ENCODE peak calls at places on chromosomes 13 and 19, in four cellular contexts. One of them, this sample, is unnamed.

GRCh38 chr19:38190061-38190460 is 34.0 kb downstream of the DPF1 start:
- DNase-seq in CD4-positive, alpha-beta memory T cell: no peak
- DNase-seq in MV-4-11: no peak
- DNase-seq in substantia nigra: no peak
- DNase-seq in this sample: no peak

GRCh38 chr19:16066611-16067104 is 9.6 kb upstream of the TPM4 start:
- DNase-seq in CD4-positive, alpha-beta memory T cell: peak; percentile 55
- DNase-seq in MV-4-11: peak; percentile 78
- DNase-seq in substantia nigra: no peak
- DNase-seq in this sample: peak; percentile 46

GRCh38 chr19:58570770-58571574 is 2.2 kb downstream of the MZF1 start:
- DNase-seq in CD4-positive, alpha-beta memory T cell: no peak
- DNase-seq in MV-4-11: no peak
- DNase-seq in substantia nigra: no peak
- DNase-seq in this sample: no peak

GRCh38 chr13:89822467-89822866 is 1525.0 kb upstream of the MIR17HG start:
- DNase-seq in CD4-positive, alpha-beta memory T cell: no peak
- DNase-seq in MV-4-11: no peak
- DNase-seq in substantia nigra: no peak
- DNase-seq in this sample: no peak

GRCh38 chr19:53977991-53978731 is 13.3 kb upstream of the CACNG6 start:
- DNase-seq in CD4-positive, alpha-beta memory T cell: no peak
- DNase-seq in MV-4-11: no peak
- DNase-seq in substantia nigra: peak; percentile 65
- DNase-seq in this sample: peak; percentile 26

GRCh38 chr19:5057860-5058259 is 88.9 kb downstream of the KDM4B start:
- DNase-seq in CD4-positive, alpha-beta memory T cell: no peak
- DNase-seq in MV-4-11: no peak
- DNase-seq in substantia nigra: no peak
- DNase-seq in this sample: no peak

GRCh38 chr19:36152886-36153525 is 759 bp upstream of the COX7A1 start:
- DNase-seq in CD4-positive, alpha-beta memory T cell: no peak
- DNase-seq in MV-4-11: no peak
- DNase-seq in substantia nigra: no peak
- DNase-seq in this sample: no peak

GRCh38 chr13:75316427-75316826 is 165.5 kb downstream of the TBC1D4 start:
- DNase-seq in CD4-positive, alpha-beta memory T cell: no peak
- DNase-seq in MV-4-11: no peak
- DNase-seq in substantia nigra: no peak
- DNase-seq in this sample: no peak

GRCh38 chr19:16830679-16831078 is 1.5 kb downstream of the SIN3B start:
- DNase-seq in CD4-positive, alpha-beta memory T cell: no peak
- DNase-seq in MV-4-11: no peak
- DNase-seq in substantia nigra: no peak
- DNase-seq in this sample: no peak

GRCh38 chr19:33029746-33030303 is 34.9 kb downstream of the RHPN2 start:
- DNase-seq in CD4-positive, alpha-beta memory T cell: no peak
- DNase-seq in MV-4-11: no peak
- DNase-seq in substantia nigra: no peak
- DNase-seq in this sample: no peak

GRCh38 chr19:48757741-48758144 is 2.4 kb downstream of the FGF21 start:
- DNase-seq in CD4-positive, alpha-beta memory T cell: no peak
- DNase-seq in MV-4-11: no peak
- DNase-seq in substantia nigra: no peak
- DNase-seq in this sample: no peak

GRCh38 chr13:28489536-28489935 is 5.4 kb downstream of the FLT1 start:
- DNase-seq in CD4-positive, alpha-beta memory T cell: no peak
- DNase-seq in MV-4-11: peak; percentile 72
- DNase-seq in substantia nigra: no peak
- DNase-seq in this sample: no peak

GRCh38 chr19:7923295-7924191 is 2.4 kb downstream of the CTXN1 start:
- DNase-seq in CD4-positive, alpha-beta memory T cell: no peak
- DNase-seq in MV-4-11: peak; percentile 27
- DNase-seq in substantia nigra: no peak
- DNase-seq in this sample: no peak

GRCh38 chr13:74920361-74920760 is 561.6 kb downstream of the TBC1D4 start:
- DNase-seq in CD4-positive, alpha-beta memory T cell: no peak
- DNase-seq in MV-4-11: no peak
- DNase-seq in substantia nigra: no peak
- DNase-seq in this sample: no peak

GRCh38 chr19:2524840-2525723 is 49.2 kb downstream of the GADD45B start:
- DNase-seq in CD4-positive, alpha-beta memory T cell: no peak
- DNase-seq in MV-4-11: peak; percentile 98
- DNase-seq in substantia nigra: no peak
- DNase-seq in this sample: no peak

GRCh38 chr13:79989251-79989661 is 351.7 kb downstream of the SPRY2 start:
- DNase-seq in CD4-positive, alpha-beta memory T cell: no peak
- DNase-seq in MV-4-11: no peak
- DNase-seq in substantia nigra: no peak
- DNase-seq in this sample: no peak

GRCh38 chr19:30752201-30752600 is 380.0 kb downstream of the ZNF536 start:
- DNase-seq in CD4-positive, alpha-beta memory T cell: no peak
- DNase-seq in MV-4-11: no peak
- DNase-seq in substantia nigra: no peak
- DNase-seq in this sample: no peak

GRCh38 chr13:82800391-82800790 is 1081.9 kb downstream of the SLITRK1 start:
- DNase-seq in CD4-positive, alpha-beta memory T cell: no peak
- DNase-seq in MV-4-11: no peak
- DNase-seq in substantia nigra: no peak
- DNase-seq in this sample: no peak

GRCh38 chr13:113453962-113454361 is 674 bp upstream of the ADPRHL1 start:
- DNase-seq in CD4-positive, alpha-beta memory T cell: no peak
- DNase-seq in MV-4-11: no peak
- DNase-seq in substantia nigra: no peak
- DNase-seq in this sample: no peak

GRCh38 chr19:5115771-5116202 is 146.9 kb downstream of the KDM4B start:
- DNase-seq in CD4-positive, alpha-beta memory T cell: no peak
- DNase-seq in MV-4-11: peak; percentile 46
- DNase-seq in substantia nigra: no peak
- DNase-seq in this sample: no peak

GRCh38 chr13:84126671-84127171 is 244.4 kb upstream of the SLITRK1 start:
- DNase-seq in CD4-positive, alpha-beta memory T cell: no peak
- DNase-seq in MV-4-11: peak; percentile 72
- DNase-seq in substantia nigra: no peak
- DNase-seq in this sample: peak; percentile 71

GRCh38 chr13:72062566-72062965 is 195.6 kb upstream of the DACH1 start:
- DNase-seq in CD4-positive, alpha-beta memory T cell: no peak
- DNase-seq in MV-4-11: no peak
- DNase-seq in substantia nigra: no peak
- DNase-seq in this sample: no peak

GRCh38 chr19:14505488-14506239 is 9.7 kb upstream of the GIPC1 start:
- DNase-seq in CD4-positive, alpha-beta memory T cell: peak; percentile 68
- DNase-seq in MV-4-11: peak; percentile 25
- DNase-seq in substantia nigra: no peak
- DNase-seq in this sample: peak; percentile 72

GRCh38 chr19:17049711-17050280 is 23.2 kb upstream of the CPAMD8 start:
- DNase-seq in CD4-positive, alpha-beta memory T cell: no peak
- DNase-seq in MV-4-11: no peak
- DNase-seq in substantia nigra: no peak
- DNase-seq in this sample: no peak

GRCh38 chr13:37501187-37501586 is 97.4 kb downstream of the POSTN start:
- DNase-seq in CD4-positive, alpha-beta memory T cell: no peak
- DNase-seq in MV-4-11: no peak
- DNase-seq in substantia nigra: no peak
- DNase-seq in this sample: no peak

GRCh38 chr13:110455444-110455843 is 106.1 kb downstream of the RAB20 start:
- DNase-seq in CD4-positive, alpha-beta memory T cell: no peak
- DNase-seq in MV-4-11: no peak
- DNase-seq in substantia nigra: no peak
- DNase-seq in this sample: no peak

GRCh38 chr13:101654916-101655315 is 202.4 kb downstream of the ITGBL1 start:
- DNase-seq in CD4-positive, alpha-beta memory T cell: no peak
- DNase-seq in MV-4-11: no peak
- DNase-seq in substantia nigra: no peak
- DNase-seq in this sample: no peak

GRCh38 chr13:112968910-112969691 is at the start of gene MCF2L:
- DNase-seq in CD4-positive, alpha-beta memory T cell: peak; percentile 77
- DNase-seq in MV-4-11: peak; percentile 37
- DNase-seq in substantia nigra: no peak
- DNase-seq in this sample: peak; percentile 69

GRCh38 chr13:37597477-37597876 is 1.1 kb downstream of the POSTN start:
- DNase-seq in CD4-positive, alpha-beta memory T cell: no peak
- DNase-seq in MV-4-11: no peak
- DNase-seq in substantia nigra: no peak
- DNase-seq in this sample: no peak

GRCh38 chr19:24140099-24140498 is 53.1 kb downstream of the ZNF254 start:
- DNase-seq in CD4-positive, alpha-beta memory T cell: no peak
- DNase-seq in MV-4-11: peak; percentile 55
- DNase-seq in substantia nigra: no peak
- DNase-seq in this sample: no peak

GRCh38 chr19:45764947-45765346 is 4.1 kb downstream of the SIX5 start:
- DNase-seq in CD4-positive, alpha-beta memory T cell: no peak
- DNase-seq in MV-4-11: no peak
- DNase-seq in substantia nigra: no peak
- DNase-seq in this sample: no peak

GRCh38 chr13:101942038-101942437 is 459.8 kb downstream of the FGF14 start:
- DNase-seq in CD4-positive, alpha-beta memory T cell: no peak
- DNase-seq in MV-4-11: no peak
- DNase-seq in substantia nigra: no peak
- DNase-seq in this sample: no peak

GRCh38 chr13:49240017-49240416 is 7.7 kb upstream of the CDADC1 start:
- DNase-seq in CD4-positive, alpha-beta memory T cell: peak; percentile 40
- DNase-seq in MV-4-11: peak; percentile 13
- DNase-seq in substantia nigra: no peak
- DNase-seq in this sample: peak; percentile 28

GRCh38 chr19:18308051-18308947 is 14.6 kb downstream of the LSM4 start:
- DNase-seq in CD4-positive, alpha-beta memory T cell: no peak
- DNase-seq in MV-4-11: no peak
- DNase-seq in substantia nigra: no peak
- DNase-seq in this sample: no peak

GRCh38 chr13:32309812-32310706 is 5.1 kb downstream of the ZAR1L start:
- DNase-seq in CD4-positive, alpha-beta memory T cell: peak; percentile 49
- DNase-seq in MV-4-11: peak; percentile 69
- DNase-seq in substantia nigra: no peak
- DNase-seq in this sample: peak; percentile 58

GRCh38 chr19:2495651-2496316 is 19.9 kb downstream of the GADD45B start:
- DNase-seq in CD4-positive, alpha-beta memory T cell: no peak
- DNase-seq in MV-4-11: no peak
- DNase-seq in substantia nigra: no peak
- DNase-seq in this sample: no peak

GRCh38 chr13:78816154-78816553 is 157.2 kb upstream of the OBI1 start:
- DNase-seq in CD4-positive, alpha-beta memory T cell: no peak
- DNase-seq in MV-4-11: no peak
- DNase-seq in substantia nigra: no peak
- DNase-seq in this sample: no peak

GRCh38 chr19:6412111-6412999 is 12.3 kb downstream of the KHSRP start:
- DNase-seq in CD4-positive, alpha-beta memory T cell: peak; percentile 49
- DNase-seq in MV-4-11: no peak
- DNase-seq in substantia nigra: no peak
- DNase-seq in this sample: no peak

GRCh38 chr19:10230155-10230903 is 802 bp downstream of the S1PR2 start:
- DNase-seq in CD4-positive, alpha-beta memory T cell: peak; percentile 43
- DNase-seq in MV-4-11: no peak
- DNase-seq in substantia nigra: no peak
- DNase-seq in this sample: peak; percentile 65

GRCh38 chr13:41802684-41803554 is 158.0 kb downstream of the VWA8 start:
- DNase-seq in CD4-positive, alpha-beta memory T cell: no peak
- DNase-seq in MV-4-11: no peak
- DNase-seq in substantia nigra: no peak
- DNase-seq in this sample: no peak